ENCODE peak calls at places on chromosomes 2 and 18, in four cellular contexts. One of them, this sample, is unnamed. For H3K4me1 and H3K36me3, the result is how much of the 10 kb centered on the place peaks cover.

GRCh38 chr18:2515908-2516625 is 55.2 kb downstream of the METTL4 start:
- DNase-seq in aorta: no peak
- DNase-seq in breast epithelium: no peak
- DNase-seq in neural progenitor cell: no peak
- DNase-seq in this sample: peak

GRCh38 chr2:241148239-241148638 is 1.0 kb downstream of the PASK start:
- DNase-seq in aorta: no peak
- DNase-seq in breast epithelium: no peak
- DNase-seq in neural progenitor cell: no peak
- DNase-seq in this sample: no peak

GRCh38 chr2:163132850-163133249 is 294.3 kb upstream of the KCNH7 start:
- DNase-seq in aorta: no peak
- DNase-seq in breast epithelium: no peak
- DNase-seq in neural progenitor cell: no peak
- DNase-seq in this sample: no peak

GRCh38 chr18:8730080-8730827 is 24.9 kb downstream of the MTCL1 start:
- DNase-seq in aorta: peak
- DNase-seq in breast epithelium: no peak
- DNase-seq in neural progenitor cell: no peak
- DNase-seq in this sample: peak

GRCh38 chr2:9811679-9812511 is 31.4 kb upstream of the TAF1B start:
- DNase-seq in aorta: no peak
- DNase-seq in breast epithelium: no peak
- DNase-seq in neural progenitor cell: no peak
- DNase-seq in this sample: no peak

GRCh38 chr2:158953926-158954763 is 14.3 kb upstream of the TANC1 start:
- DNase-seq in aorta: peak
- DNase-seq in breast epithelium: peak
- DNase-seq in neural progenitor cell: no peak
- DNase-seq in this sample: peak

GRCh38 chr2:19357383-19358241 is 811 bp downstream of the OSR1 start:
- DNase-seq in aorta: no peak
- DNase-seq in breast epithelium: no peak
- DNase-seq in neural progenitor cell: peak
- DNase-seq in this sample: no peak

GRCh38 chr2:140356697-140357096 is 1576.5 kb upstream of the NXPH2 start:
- DNase-seq in aorta: no peak
- DNase-seq in breast epithelium: no peak
- DNase-seq in neural progenitor cell: no peak
- DNase-seq in this sample: no peak

GRCh38 chr2:1219901-1220691 is 193.2 kb upstream of the TPO start:
- DNase-seq in aorta: no peak
- DNase-seq in breast epithelium: no peak
- DNase-seq in neural progenitor cell: no peak
- DNase-seq in this sample: no peak

GRCh38 chr2:1632006-1632348 is 112.3 kb downstream of the PXDN start:
- DNase-seq in aorta: peak
- DNase-seq in breast epithelium: no peak
- DNase-seq in neural progenitor cell: no peak
- DNase-seq in this sample: peak

GRCh38 chr2:72719416-72719815 is 106.4 kb downstream of the EXOC6B start:
- DNase-seq in aorta: no peak
- DNase-seq in breast epithelium: no peak
- DNase-seq in neural progenitor cell: peak
- DNase-seq in this sample: no peak

GRCh38 chr2:127078691-127079270 is 28.2 kb downstream of the BIN1 start:
- DNase-seq in aorta: no peak
- DNase-seq in breast epithelium: no peak
- DNase-seq in neural progenitor cell: no peak
- DNase-seq in this sample: no peak
- H3K4me1 ChIP-seq in aorta: under half
- H3K4me1 ChIP-seq in breast epithelium: under half
- H3K4me1 ChIP-seq in neural progenitor cell: under half
- H3K4me1 ChIP-seq in this sample: under half

DNA sequence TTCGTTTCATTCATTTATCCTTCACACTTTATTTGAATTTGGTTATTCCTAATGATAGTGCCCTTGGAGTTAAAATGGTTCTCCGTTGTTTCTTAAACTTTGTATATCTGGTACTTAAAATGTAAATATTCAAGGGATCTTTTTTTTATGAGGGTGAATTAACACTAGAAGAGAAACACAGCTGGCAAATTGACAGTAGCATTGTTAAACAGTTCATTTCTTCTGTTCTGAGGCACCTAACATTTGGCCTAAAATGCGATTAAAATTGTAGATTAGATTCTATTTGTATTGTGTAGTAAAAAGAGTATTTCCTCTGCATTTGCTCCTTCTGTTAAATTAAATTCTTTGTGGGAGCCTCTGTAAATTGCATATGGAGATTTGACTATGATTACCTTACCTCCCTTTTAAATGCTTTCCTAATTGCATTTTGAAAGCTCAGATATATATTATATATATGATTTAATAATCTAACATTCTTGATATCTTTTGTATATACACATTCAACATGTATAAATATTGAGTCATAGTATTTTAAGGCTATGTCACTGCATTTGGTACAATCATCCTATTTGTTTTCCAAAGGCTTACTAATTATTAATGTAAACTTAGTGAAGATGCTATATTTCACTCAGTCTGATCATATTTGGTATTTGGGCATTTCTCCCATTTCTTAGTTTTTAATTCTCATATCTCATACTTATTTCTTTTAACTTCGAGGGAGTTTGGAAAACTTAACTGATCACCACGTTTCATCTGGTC is 124.4 kb downstream of the AGPS start:
- DNase-seq in aorta: no peak
- DNase-seq in breast epithelium: no peak
- DNase-seq in neural progenitor cell: no peak
- DNase-seq in this sample: no peak
- H3K36me3 ChIP-seq in aorta: under half
- H3K36me3 ChIP-seq in breast epithelium: under half
- H3K36me3 ChIP-seq in neural progenitor cell: under half
- H3K36me3 ChIP-seq in this sample: under half

DNA sequence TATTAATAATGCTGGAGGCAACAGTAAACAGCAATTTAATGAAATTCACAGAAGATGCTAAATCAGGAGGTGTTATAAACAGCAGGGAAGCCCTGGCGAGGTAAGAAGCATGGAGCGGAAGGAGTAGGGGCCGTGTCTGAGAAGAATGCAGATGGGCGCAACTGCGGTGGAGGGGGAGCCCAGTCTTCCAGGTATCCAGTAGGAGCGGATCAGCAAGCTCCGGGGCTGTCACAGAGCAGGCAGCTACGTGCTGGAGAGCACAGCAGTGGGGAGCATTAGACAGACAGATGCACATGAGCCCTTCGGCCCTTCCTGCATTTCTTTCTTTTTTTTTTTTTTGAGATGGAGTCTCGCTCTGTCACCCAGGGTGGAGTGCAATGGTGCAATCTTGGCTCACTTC is 82.3 kb downstream of the SH3RF3 start:
- DNase-seq in aorta: no peak
- DNase-seq in breast epithelium: no peak
- DNase-seq in neural progenitor cell: no peak
- DNase-seq in this sample: no peak
- H3K4me1 ChIP-seq in aorta: under half
- H3K4me1 ChIP-seq in breast epithelium: under half
- H3K4me1 ChIP-seq in neural progenitor cell: under half
- H3K4me1 ChIP-seq in this sample: under half

GRCh38 chr2:151472966-151473365 is 63.3 kb downstream of the RIF1 start:
- DNase-seq in aorta: no peak
- DNase-seq in breast epithelium: no peak
- DNase-seq in neural progenitor cell: no peak
- DNase-seq in this sample: no peak
- H3K36me3 ChIP-seq in aorta: under half
- H3K36me3 ChIP-seq in breast epithelium: under half
- H3K36me3 ChIP-seq in neural progenitor cell: half or more
- H3K36me3 ChIP-seq in this sample: under half

GRCh38 chr2:224562831-224563230 is 22.3 kb downstream of the CUL3 start:
- DNase-seq in aorta: no peak
- DNase-seq in breast epithelium: no peak
- DNase-seq in neural progenitor cell: no peak
- DNase-seq in this sample: no peak

GRCh38 chr2:224569654-224570053 is 15.5 kb downstream of the CUL3 start:
- DNase-seq in aorta: no peak
- DNase-seq in breast epithelium: no peak
- DNase-seq in neural progenitor cell: no peak
- DNase-seq in this sample: no peak

GRCh38 chr2:224563537-224563936 is 21.6 kb downstream of the CUL3 start:
- DNase-seq in aorta: no peak
- DNase-seq in breast epithelium: no peak
- DNase-seq in neural progenitor cell: no peak
- DNase-seq in this sample: no peak

GRCh38 chr2:224561234-224562005 is 23.7 kb downstream of the CUL3 start:
- DNase-seq in aorta: no peak
- DNase-seq in breast epithelium: no peak
- DNase-seq in neural progenitor cell: no peak
- DNase-seq in this sample: no peak

DNA sequence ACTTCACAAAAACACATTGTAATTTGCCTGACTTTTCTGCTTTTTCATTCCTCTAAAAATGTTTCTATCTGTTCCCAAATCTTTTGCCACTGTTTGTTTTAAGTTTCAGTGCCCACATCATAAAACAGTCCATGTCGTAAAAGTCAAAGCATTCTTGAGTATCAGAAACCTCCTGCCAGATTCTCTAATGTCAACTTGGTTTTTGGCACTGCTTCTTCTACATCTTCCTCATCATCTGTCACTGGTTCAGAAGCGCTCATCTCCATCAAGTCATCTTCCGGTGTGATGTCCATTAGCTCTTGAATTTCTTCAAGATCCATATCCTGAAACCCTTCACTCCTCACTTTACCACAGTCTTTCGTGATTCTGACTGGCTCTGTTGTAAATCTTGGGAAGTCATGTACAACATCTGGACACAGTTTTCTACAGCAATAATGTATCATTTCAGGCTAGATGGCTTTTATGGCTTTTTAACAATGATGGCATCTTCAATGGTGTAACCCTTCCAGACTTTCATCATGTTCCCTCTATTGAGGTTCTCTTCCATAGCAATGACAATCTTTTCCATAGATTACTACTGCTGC is 19.6 kb downstream of the CUL3 start:
- DNase-seq in aorta: no peak
- DNase-seq in breast epithelium: no peak
- DNase-seq in neural progenitor cell: no peak
- DNase-seq in this sample: no peak
- H3K4me1 ChIP-seq in aorta: under half
- H3K4me1 ChIP-seq in breast epithelium: under half
- H3K4me1 ChIP-seq in neural progenitor cell: under half
- H3K4me1 ChIP-seq in this sample: under half

GRCh38 chr2:197486175-197486574 is 13.5 kb downstream of the HSPD1 start:
- DNase-seq in aorta: no peak
- DNase-seq in breast epithelium: no peak
- DNase-seq in neural progenitor cell: no peak
- DNase-seq in this sample: no peak

GRCh38 chr2:197487385-197487784 is 12.3 kb downstream of the HSPD1 start:
- DNase-seq in aorta: no peak
- DNase-seq in breast epithelium: peak
- DNase-seq in neural progenitor cell: no peak
- DNase-seq in this sample: no peak
- H3K36me3 ChIP-seq in aorta: under half
- H3K36me3 ChIP-seq in breast epithelium: under half
- H3K36me3 ChIP-seq in neural progenitor cell: under half
- H3K36me3 ChIP-seq in this sample: under half

GRCh38 chr18:77071711-77072292 is 60.8 kb downstream of the MBP start:
- DNase-seq in aorta: peak
- DNase-seq in breast epithelium: no peak
- DNase-seq in neural progenitor cell: no peak
- DNase-seq in this sample: no peak
- H3K4me1 ChIP-seq in aorta: under half
- H3K4me1 ChIP-seq in breast epithelium: under half
- H3K4me1 ChIP-seq in neural progenitor cell: under half
- H3K4me1 ChIP-seq in this sample: under half

GRCh38 chr2:23620841-23621341 is 235.9 kb downstream of the KLHL29 start:
- DNase-seq in aorta: no peak
- DNase-seq in breast epithelium: no peak
- DNase-seq in neural progenitor cell: no peak
- DNase-seq in this sample: no peak
- H3K36me3 ChIP-seq in aorta: under half
- H3K36me3 ChIP-seq in breast epithelium: under half
- H3K36me3 ChIP-seq in neural progenitor cell: under half
- H3K36me3 ChIP-seq in this sample: under half

DNA sequence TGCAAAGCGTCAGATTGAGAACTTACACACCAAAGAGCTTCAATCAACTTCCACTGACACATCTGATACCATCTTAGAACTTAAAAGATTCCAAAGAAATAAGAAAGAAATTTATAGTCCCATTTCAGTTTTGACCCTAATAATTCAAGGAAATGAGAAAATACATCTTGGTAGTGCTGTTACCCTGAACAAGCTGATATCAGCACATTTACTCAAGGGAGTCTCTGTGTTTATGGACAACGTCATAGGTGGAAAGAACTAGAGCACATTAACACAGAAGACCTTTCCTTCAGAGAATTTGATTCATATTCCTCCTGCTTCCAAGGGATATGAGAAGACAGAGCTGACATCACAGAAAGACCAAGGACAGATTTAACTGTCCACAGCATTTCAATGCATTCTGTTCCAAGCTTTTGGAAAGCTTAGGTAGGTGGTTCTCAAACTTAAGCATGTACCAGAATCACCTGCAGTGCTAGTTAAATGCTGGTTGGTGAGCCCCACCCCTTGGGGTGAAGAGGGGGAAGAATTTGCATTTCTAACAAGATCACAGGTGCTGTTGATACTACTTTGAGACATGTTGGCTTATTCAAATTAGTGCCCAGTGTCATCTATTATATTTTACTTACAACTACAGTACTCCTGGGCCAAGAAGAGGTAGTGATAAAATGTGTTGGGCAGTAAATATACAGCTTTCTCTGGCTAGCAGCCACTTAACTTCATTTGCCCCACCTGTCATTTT is 59.8 kb downstream of the LDAH start:
- DNase-seq in aorta: no peak
- DNase-seq in breast epithelium: no peak
- DNase-seq in neural progenitor cell: no peak
- DNase-seq in this sample: no peak
- H3K4me1 ChIP-seq in aorta: under half
- H3K4me1 ChIP-seq in breast epithelium: under half
- H3K4me1 ChIP-seq in neural progenitor cell: under half
- H3K4me1 ChIP-seq in this sample: under half

DNA sequence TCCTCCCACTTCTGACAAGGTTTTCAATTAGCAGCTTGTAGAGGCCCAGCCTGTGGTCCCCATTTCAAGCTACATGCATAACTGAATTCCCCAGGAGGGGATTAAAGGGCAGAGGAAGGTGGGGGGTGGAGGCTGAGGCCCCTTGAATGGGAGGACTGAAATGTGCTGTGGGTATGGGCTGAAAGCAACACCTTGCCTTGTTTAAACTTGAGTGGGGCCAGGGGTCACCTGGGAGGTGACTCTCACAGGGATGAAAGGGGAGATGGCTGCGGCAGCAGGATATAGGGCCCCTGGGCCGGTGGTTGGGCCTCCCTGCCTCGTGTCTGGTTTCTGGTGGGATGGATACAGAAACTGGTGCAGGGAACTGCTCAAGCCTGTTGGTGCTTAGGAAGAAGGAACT is 225.9 kb upstream of the SPRED2 start:
- DNase-seq in aorta: no peak
- DNase-seq in breast epithelium: no peak
- DNase-seq in neural progenitor cell: no peak
- DNase-seq in this sample: no peak
- H3K36me3 ChIP-seq in aorta: under half
- H3K36me3 ChIP-seq in breast epithelium: under half
- H3K36me3 ChIP-seq in neural progenitor cell: under half
- H3K36me3 ChIP-seq in this sample: under half

This sample was measured in small intestine.